ENCODE peak calls at places on chromosomes 13 and 19, in nine cellular contexts. X is cerebellar cortex, S is T1000, M is mammary epithelial cell, F is NCI-H146, P is right atrium auricular region, Y is iris pigment epithelial cell, D is HS-5, H is GM04503. J is an unnamed sample.

GRCh38 chr13:25581351-25581750 is 209.6 kb downstream of the ATP8A2 start:
- DNase-seq in X (peak), S (no peak), M (no peak), F (no peak), P (no peak), Y (no peak), D (no peak), H (no peak), J (no peak)

GRCh38 chr19:6769006-6769637 is 1.9 kb upstream of the SH2D3A start:
- DNase-seq in X (peak), S (no peak), M (no peak), F (peak), P (no peak), Y (no peak), D (no peak), H (no peak), J (peak)

GRCh38 chr19:46412034-46412982 is 1.1 kb downstream of the CCDC8 start:
- DNase-seq in X (no peak), S (no peak), M (no peak), F (no peak), P (no peak), Y (no peak), D (no peak), H (no peak), J (no peak)

GRCh38 chr19:3060852-3061182 is 1.5 kb downstream of the TLE5 start:
- DNase-seq in X (no peak), S (no peak), M (no peak), F (no peak), P (no peak), Y (peak), D (no peak), H (no peak), J (no peak)

GRCh38 chr13:38606697-38607096 is 80.2 kb upstream of the FREM2 start:
- DNase-seq in X (no peak), S (no peak), M (no peak), F (no peak), P (no peak), Y (no peak), D (no peak), H (no peak), J (no peak)

GRCh38 chr13:49253310-49253709 is 5.6 kb downstream of the CDADC1 start:
- DNase-seq in X (no peak), S (no peak), M (no peak), F (no peak), P (no peak), Y (no peak), D (no peak), H (no peak), J (no peak)

GRCh38 chr19:8926341-8926740 is 83.9 kb downstream of the MUC16 start:
- DNase-seq in X (no peak), S (no peak), M (no peak), F (no peak), P (no peak), Y (no peak), D (no peak), H (no peak), J (no peak)

GRCh38 chr13:46313441-46314257 is 73.4 kb downstream of the RUBCNL start:
- DNase-seq in X (no peak), S (no peak), M (no peak), F (no peak), P (no peak), Y (no peak), D (no peak), H (no peak), J (no peak)

GRCh38 chr19:36009220-36009619 is 607 bp upstream of the SYNE4 start:
- DNase-seq in X (peak), S (peak), M (no peak), F (peak), P (peak), Y (peak), D (no peak), H (no peak), J (peak)